ENCODE peak calls at places on chromosome 15, in four cellular contexts. L is lower lobe of right lung, X is NCI-H1092, V is cardiac septum. Y is an unnamed sample.

GRCh38 chr15:48394172-48394571 is 62.9 kb downstream of the DUT start:
- DNase-seq in L (no peak), X (no peak), V (no peak), Y (peak; percentile 85)

GRCh38 chr15:76974456-76975083 is 20.4 kb upstream of the PSTPIP1 start:
- DNase-seq in L (no peak), X (no peak), V (no peak), Y (peak; percentile 57)

GRCh38 chr15:68143129-68143528 is 62.0 kb downstream of the CALML4 start:
- DNase-seq in L (no peak), X (no peak), V (no peak), Y (no peak)

GRCh38 chr15:60674704-60675405 is 195.9 kb upstream of the ICE2 start:
- DNase-seq in L (no peak), X (no peak), V (no peak), Y (no peak)

GRCh38 chr15:82158811-82159210 is 103.7 kb downstream of the EFL1 start:
- DNase-seq in L (no peak), X (no peak), V (no peak), Y (no peak)

GRCh38 chr15:79743032-79743431 is 153.8 kb downstream of the MTHFS start:
- DNase-seq in L (no peak), X (no peak), V (no peak), Y (no peak)

GRCh38 chr15:83769411-83769960 is 115.6 kb downstream of the ADAMTSL3 start:
- DNase-seq in L (no peak), X (no peak), V (no peak), Y (no peak)

GRCh38 chr15:68375716-68376220 is 56.2 kb downstream of the ITGA11 start:
- DNase-seq in L (no peak), X (no peak), V (peak; percentile 14), Y (no peak)

GRCh38 chr15:67097893-67098740 is 32.7 kb downstream of the SMAD3 start:
- DNase-seq in L (no peak), X (no peak), V (no peak), Y (peak; percentile 75)

GRCh38 chr15:80778964-80779657 is at the start of gene CEMIP:
- DNase-seq in L (peak; percentile 80), X (peak; percentile 53), V (peak; percentile 82), Y (peak; percentile 71)

GRCh38 chr15:79002631-79003030 is 57.8 kb upstream of the CTSH start:
- DNase-seq in L (no peak), X (no peak), V (no peak), Y (no peak)

GRCh38 chr15:33131880-33132279 is 62.6 kb downstream of the FMN1 start:
- DNase-seq in L (no peak), X (no peak), V (no peak), Y (no peak)

GRCh38 chr15:74784854-74785715 is 3.2 kb downstream of the CSK start:
- DNase-seq in L (no peak), X (no peak), V (no peak), Y (no peak)

GRCh38 chr15:48936666-48937065 is 27.1 kb downstream of the SHC4 start:
- DNase-seq in L (no peak), X (no peak), V (no peak), Y (no peak)

GRCh38 chr15:50051811-50052419 is 67.1 kb downstream of the ATP8B4 start:
- DNase-seq in L (no peak), X (no peak), V (no peak), Y (peak; percentile 54)

GRCh38 chr15:79824321-79824720 is 72.5 kb downstream of the MTHFS start:
- DNase-seq in L (no peak), X (no peak), V (no peak), Y (no peak)

GRCh38 chr15:58228708-58229107 is 90.5 kb downstream of the AQP9 start:
- DNase-seq in L (no peak), X (no peak), V (no peak), Y (no peak)

GRCh38 chr15:37203050-37203449 is 102.7 kb upstream of the MEIS2 start:
- DNase-seq in L (no peak), X (no peak), V (no peak), Y (no peak)

GRCh38 chr15:66124626-66125025 is 128.9 kb downstream of the MEGF11 start:
- DNase-seq in L (no peak), X (no peak), V (no peak), Y (no peak)

GRCh38 chr15:29244544-29244943 is 25.1 kb downstream of the NSMCE3 start:
- DNase-seq in L (no peak), X (no peak), V (no peak), Y (no peak)

GRCh38 chr15:71811036-71811736 is 832 bp downstream of the NR2E3 start:
- DNase-seq in L (no peak), X (no peak), V (no peak), Y (no peak)

GRCh38 chr15:51842852-51843737 is 13.6 kb downstream of the TMOD3 start:
- DNase-seq in L (no peak), X (no peak), V (no peak), Y (no peak)

GRCh38 chr15:78077053-78077859 is at the start of gene TBC1D2B:
- DNase-seq in L (peak; percentile 80), X (peak; percentile 24), V (peak; percentile 87), Y (peak; percentile 91)

GRCh38 chr15:99249270-99249817 is at the start of gene TTC23:
- DNase-seq in L (no peak), X (no peak), V (no peak), Y (no peak)

GRCh38 chr15:75170711-75171341 is 30.9 kb upstream of the C15orf39 start:
- DNase-seq in L (no peak), X (no peak), V (no peak), Y (no peak)

GRCh38 chr15:41698779-41699178 is 38.6 kb downstream of the MGA start:
- DNase-seq in L (no peak), X (no peak), V (no peak), Y (no peak)

GRCh38 chr15:29356807-29357206 is 87.2 kb upstream of the NSMCE3 start:
- DNase-seq in L (no peak), X (no peak), V (no peak), Y (no peak)

GRCh38 chr15:40051616-40052415 is 12.8 kb upstream of the SRP14 start:
- DNase-seq in L (no peak), X (no peak), V (no peak), Y (no peak)

GRCh38 chr15:62758126-62758951 is 284.2 kb upstream of the TPM1 start:
- DNase-seq in L (no peak), X (no peak), V (no peak), Y (no peak)

Y was measured in aorta.